ENCODE peak calls at places on chromosomes 1 and 21, in five cellular contexts. O is colonic mucosa, Y is hepatocyte, I is tibial artery, N is psoas muscle. G is an unnamed sample.

GRCh38 chr1:77412794-77413530 is 131.1 kb downstream of the AK5 start:
- DNase-seq in O (no peak), Y (no peak), I (no peak), N (no peak), G (no peak)

GRCh38 chr1:241582921-241583321 is 50.7 kb downstream of the KMO start:
- DNase-seq in O (no peak), Y (no peak), I (no peak), N (no peak), G (no peak)

GRCh38 chr1:217009376-217009775 is 286.1 kb upstream of the ESRRG start:
- DNase-seq in O (no peak), Y (no peak), I (no peak), N (no peak), G (no peak)

GRCh38 chr1:45566722-45567121 is 16.1 kb downstream of the AKR1A1 start:
- DNase-seq in O (peak; percentile 24), Y (peak; percentile 51), I (peak; percentile 71), N (peak; percentile 69), G (peak; percentile 76)

GRCh38 chr1:53075206-53075605 is 13.2 kb downstream of the PODN start:
- DNase-seq in O (no peak), Y (no peak), I (peak; percentile 44), N (peak; percentile 28), G (no peak)

GRCh38 chr1:209869242-209870149 is 41.7 kb downstream of the UTP25 start:
- DNase-seq in O (no peak), Y (no peak), I (no peak), N (no peak), G (no peak)

GRCh38 chr1:157438236-157439012 is 113.9 kb downstream of the FCRL5 start:
- DNase-seq in O (no peak), Y (no peak), I (no peak), N (no peak), G (no peak)

GRCh38 chr1:89608627-89609338 is 24.1 kb upstream of the LRRC8C start:
- DNase-seq in O (no peak), Y (no peak), I (no peak), N (peak; percentile 43), G (no peak)

GRCh38 chr1:111275079-111275478 is 15.6 kb upstream of the CHIA start:
- DNase-seq in O (peak; percentile 31), Y (peak; percentile 10), I (peak; percentile 73), N (peak; percentile 75), G (peak; percentile 37)

GRCh38 chr21:37912616-37913015 is 3.6 kb downstream of the KCNJ6 start:
- DNase-seq in O (no peak), Y (no peak), I (no peak), N (no peak), G (no peak)

GRCh38 chr1:209610378-209610905 is 26.9 kb downstream of the CAMK1G start:
- DNase-seq in O (no peak), Y (no peak), I (no peak), N (no peak), G (no peak)

GRCh38 chr1:25523512-25523911 is 19.9 kb upstream of the LDLRAP1 start:
- DNase-seq in O (no peak), Y (no peak), I (no peak), N (no peak), G (no peak)

GRCh38 chr1:168467452-168467851 is 76.3 kb downstream of the XCL2 start:
- DNase-seq in O (no peak), Y (no peak), I (no peak), N (no peak), G (no peak)

GRCh38 chr1:161739865-161740566 is 9.6 kb upstream of the DUSP12 start:
- DNase-seq in O (no peak), Y (no peak), I (peak; percentile 72), N (no peak), G (no peak)

GRCh38 chr21:31347435-31348032 is 3.5 kb upstream of the TIAM1 start:
- DNase-seq in O (no peak), Y (peak; percentile 40), I (no peak), N (no peak), G (no peak)

DNA sequence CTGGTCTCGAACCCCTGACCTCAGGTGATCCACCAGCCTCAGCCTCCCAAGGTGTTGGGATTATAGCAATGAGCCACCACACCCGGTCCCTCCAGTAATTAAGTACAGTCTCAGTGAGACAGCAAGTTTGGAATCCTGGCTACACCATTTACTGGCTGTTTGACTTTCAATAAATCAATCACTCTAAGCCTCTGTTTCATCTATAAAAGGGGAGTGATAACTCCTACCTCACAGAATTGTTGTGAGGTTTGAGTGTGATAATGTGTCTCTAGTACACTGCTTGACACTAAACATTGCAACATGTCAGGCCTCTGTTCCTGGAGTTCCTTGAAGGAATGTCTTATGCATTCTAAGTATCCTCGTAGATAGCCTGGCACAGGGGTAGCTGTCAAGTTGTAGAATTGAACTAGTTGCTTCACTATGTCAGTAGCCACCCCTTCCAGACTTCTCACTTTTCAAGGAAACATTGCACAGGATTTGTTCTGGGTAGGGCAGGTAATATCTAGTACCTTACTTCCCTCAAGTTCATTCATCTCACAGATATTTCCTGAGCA is 12.4 kb downstream of the ENTREP3 start:
- DNase-seq in O (no peak), Y (no peak), I (no peak), N (no peak), G (no peak)
- H3K4me3 ChIP-seq in O (no peak overlapping the region), Y (no peak overlapping the region), I (peak overlapping the region; percentile 59), N (peak overlapping the region; percentile 69), G (no peak overlapping the region)

DNA sequence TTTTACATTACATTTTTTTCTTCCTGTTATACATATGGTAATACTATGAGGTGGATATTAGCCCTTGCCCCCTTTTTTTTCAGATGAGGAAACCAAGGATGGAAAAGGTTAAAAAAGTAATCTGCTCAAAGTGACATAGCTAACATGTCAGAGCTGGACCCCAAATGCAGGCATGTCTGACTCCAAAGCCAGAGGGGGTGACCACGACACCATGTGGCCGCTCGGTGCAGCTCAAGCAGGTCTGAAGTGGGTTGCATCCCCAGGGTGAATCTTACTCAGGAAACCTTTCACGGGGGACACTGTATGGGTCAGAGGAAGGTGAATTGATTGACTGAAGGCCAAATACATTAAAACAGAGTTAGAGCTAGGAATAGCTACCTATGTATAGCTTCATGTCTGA is 34.8 kb downstream of the CD34 start:
- DNase-seq in O (no peak), Y (no peak), I (no peak), N (no peak), G (no peak)
- TF ChIP-seq CTCF in O (no peak), Y (peak; percentile 9), I (no peak), N (peak; percentile 5), G (no peak)

GRCh38 chr1:225228871-225229303 is 199.0 kb downstream of the LBR start:
- DNase-seq in O (no peak), Y (peak; percentile 29), I (no peak), N (no peak), G (no peak)
- H3K4me3 ChIP-seq in O (no peak overlapping the region), Y (no peak overlapping the region), I (no peak overlapping the region), N (no peak overlapping the region), G (no peak overlapping the region)

GRCh38 chr21:29002442-29003144 is 9.9 kb upstream of the LTN1 start:
- DNase-seq in O (peak; percentile 96), Y (peak; percentile 96), I (peak; percentile 98), N (peak; percentile 98), G (peak; percentile 96)
- TF ChIP-seq CTCF in O (no peak), Y (no peak), I (no peak), N (no peak), G (no peak)

GRCh38 chr21:46635324-46636180 is at the start of gene PRMT2:
- DNase-seq in O (peak; percentile 97), Y (peak; percentile 99), I (peak; percentile 99), N (peak; percentile 99), G (peak; percentile 98)

GRCh38 chr21:46639489-46640386 is 4.3 kb downstream of the PRMT2 start:
- DNase-seq in O (no peak), Y (no peak), I (no peak), N (no peak), G (no peak)

GRCh38 chr21:46636550-46637289 is 1.2 kb downstream of the PRMT2 start:
- DNase-seq in O (no peak), Y (no peak), I (no peak), N (no peak), G (no peak)

GRCh38 chr21:46636181-46636512 is 673 bp downstream of the PRMT2 start:
- DNase-seq in O (no peak), Y (no peak), I (no peak), N (no peak), G (no peak)

GRCh38 chr21:46637952-46638746 is 2.7 kb downstream of the PRMT2 start:
- DNase-seq in O (no peak), Y (no peak), I (no peak), N (no peak), G (no peak)
- H3K4me3 ChIP-seq in O (no peak overlapping the region), Y (no peak overlapping the region), I (peak overlapping the region; percentile 15), N (no peak overlapping the region), G (no peak overlapping the region)

DNA sequence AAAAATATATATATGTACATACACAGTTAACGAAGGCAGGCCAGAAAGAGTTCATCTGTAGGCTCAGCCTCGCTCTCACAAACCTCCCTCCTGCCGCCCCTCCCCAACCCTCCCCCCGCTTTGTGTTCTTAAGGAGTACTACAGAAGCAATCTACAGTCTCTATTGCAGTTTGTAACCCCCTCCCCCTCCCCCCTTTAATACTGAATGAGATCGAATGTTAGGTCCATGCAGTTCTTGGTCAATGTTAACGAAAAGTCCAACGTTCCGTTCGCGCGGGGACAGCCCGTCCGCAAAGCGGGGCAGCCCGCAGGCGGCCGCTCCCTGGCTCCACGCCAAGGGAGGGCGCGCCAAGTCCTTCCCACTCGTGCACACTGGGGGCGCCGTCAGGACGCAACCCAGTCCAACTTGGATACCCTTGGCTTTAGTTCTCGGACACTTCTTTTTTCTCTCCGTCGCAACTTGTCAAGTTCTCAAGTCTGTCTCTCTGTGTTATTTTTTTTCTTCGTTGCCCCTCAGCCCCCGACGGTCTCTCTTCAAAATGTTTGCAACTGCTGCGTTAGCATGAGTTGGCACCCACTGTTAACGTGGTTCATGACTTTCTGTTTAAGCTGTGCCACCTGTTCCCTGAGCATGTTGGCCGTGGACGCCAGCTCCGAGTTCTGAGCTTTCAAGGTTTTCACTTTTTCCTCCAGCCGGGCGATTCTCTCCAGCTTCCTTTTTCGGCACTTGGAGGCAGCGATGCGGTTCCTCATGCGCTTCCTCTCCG is 2.1 kb downstream of the JUN start:
- DNase-seq in O (peak; percentile 72), Y (peak; percentile 80), I (peak; percentile 89), N (peak; percentile 89), G (peak; percentile 82)
- TF ChIP-seq CTCF in O (peak; percentile 25), Y (peak; percentile 33), I (peak; percentile 46), N (peak; percentile 38), G (peak; percentile 51)

DNA sequence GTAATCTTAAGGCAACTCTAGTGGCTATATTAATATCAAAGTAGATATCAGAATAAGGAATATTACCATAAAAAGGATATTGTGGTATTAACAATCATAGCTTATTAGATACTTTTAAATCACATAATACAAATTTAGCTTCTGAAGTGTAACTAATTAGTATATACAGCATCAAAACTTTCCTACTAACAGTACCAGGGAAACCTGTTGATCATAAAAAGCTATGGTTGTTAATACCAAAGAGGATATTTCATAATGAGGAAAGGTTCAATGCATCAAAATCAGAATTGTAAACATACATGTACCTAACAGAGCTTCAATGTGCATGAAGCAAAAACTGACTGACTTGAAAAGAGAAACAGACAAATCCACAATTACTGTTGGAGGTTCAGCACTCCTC is 24.1 kb downstream of the ADSS2 start:
- DNase-seq in O (no peak), Y (no peak), I (no peak), N (no peak), G (no peak)
- H3K4me3 ChIP-seq in O (no peak overlapping the region), Y (no peak overlapping the region), I (no peak overlapping the region), N (no peak overlapping the region), G (no peak overlapping the region)

DNA sequence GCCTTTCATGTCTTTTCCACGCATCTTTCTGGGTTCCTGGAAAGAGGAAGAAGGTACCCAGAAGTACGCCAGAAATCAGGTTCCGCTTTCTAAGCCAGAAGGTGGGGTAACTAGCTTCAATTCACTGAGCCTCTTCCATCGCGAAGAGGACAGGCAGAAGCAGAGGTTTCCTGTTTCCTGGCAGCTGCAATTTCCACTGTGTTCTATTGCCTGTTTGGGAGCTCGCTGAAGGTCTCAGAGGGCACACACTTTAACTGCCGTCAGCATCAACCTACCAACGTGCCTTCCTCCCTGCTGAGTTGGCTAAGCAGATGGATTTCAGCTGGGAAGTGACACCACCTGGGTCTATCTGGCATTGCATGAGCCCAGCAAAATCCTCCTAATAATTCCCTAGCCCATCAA is 10.0 kb downstream of the NCF2 start:
- DNase-seq in O (no peak), Y (no peak), I (no peak), N (no peak), G (no peak)
- TF ChIP-seq CTCF in O (no peak), Y (no peak), I (no peak), N (no peak), G (no peak)

G was measured in uterus.